ENCODE peak calls at places on chromosomes 11 and 22, in six cellular contexts. T, C, S, R, Z and K are unnamed samples.

GRCh38 chr11:3929232-3929631 is 73.8 kb downstream of the STIM1 start:
- DNase-seq in T (no peak), C (no peak), S (no peak), R (no peak), Z (no peak), K (no peak)

GRCh38 chr11:111620518-111620917 is 18.3 kb downstream of the SIK2 start:
- DNase-seq in T (no peak), C (no peak), S (no peak), R (no peak), Z (no peak), K (no peak)

GRCh38 chr11:111412293-111412692 is 33.2 kb upstream of the POU2AF1 start:
- DNase-seq in T (no peak), C (no peak), S (no peak), R (no peak), Z (no peak), K (no peak)

GRCh38 chr11:112797653-112798293 is 163.4 kb upstream of the NCAM1 start:
- DNase-seq in T (no peak), C (no peak), S (no peak), R (peak; percentile 12), Z (peak; percentile 3), K (peak; percentile 12)

GRCh38 chr11:1478544-1478943 is 8.0 kb downstream of the MOB2 start:
- DNase-seq in T (no peak), C (no peak), S (no peak), R (no peak), Z (no peak), K (no peak)

GRCh38 chr11:132943325-132943736 is 589.0 kb downstream of the OPCML start:
- DNase-seq in T (no peak), C (no peak), S (peak; percentile 22), R (no peak), Z (no peak), K (no peak)

GRCh38 chr22:27990451-27990840 is 71.4 kb upstream of the PITPNB start:
- DNase-seq in T (no peak), C (no peak), S (no peak), R (no peak), Z (no peak), K (no peak)

GRCh38 chr11:128604723-128605122 is 17.4 kb upstream of the ETS1 start:
- DNase-seq in T (no peak), C (no peak), S (no peak), R (no peak), Z (no peak), K (no peak)

GRCh38 chr22:41449321-41449720 is 2.7 kb upstream of the TOB2 start:
- DNase-seq in T (no peak), C (no peak), S (no peak), R (no peak), Z (no peak), K (no peak)